ENCODE peak calls at places on chromosome 6, in six cellular contexts. One of them, this sample, is unnamed.
A peak's percentile ranks its signal among the peaks of the same experiment; 100 is the strongest.

GRCh38 chr6:109791301-109791700 is 100.2 kb downstream of the FIG4 start:
- DNase-seq in ovary: no peak
- DNase-seq in pancreas: no peak
- DNase-seq in heart right ventricle: no peak
- DNase-seq in IMR-90: peak; percentile 33
- DNase-seq in fibroblast of lung: peak; percentile 69
- DNase-seq in this sample: no peak

GRCh38 chr6:105162377-105162776 is 17.4 kb downstream of the POPDC3 start:
- DNase-seq in ovary: no peak
- DNase-seq in fibroblast of lung: no peak
- DNase-seq in heart right ventricle: no peak
- DNase-seq in IMR-90: no peak
- DNase-seq in pancreas: no peak
- DNase-seq in this sample: no peak

GRCh38 chr6:5302995-5303622 is 41.8 kb downstream of the FARS2 start:
- DNase-seq in IMR-90: peak; percentile 5
- DNase-seq in fibroblast of lung: peak; percentile 21
- DNase-seq in ovary: no peak
- DNase-seq in heart right ventricle: peak; percentile 23
- DNase-seq in pancreas: peak; percentile 73
- DNase-seq in this sample: peak; percentile 61

GRCh38 chr6:138044458-138044857 is 62.8 kb downstream of the PERP start:
- DNase-seq in ovary: no peak
- DNase-seq in IMR-90: peak; percentile 17
- DNase-seq in heart right ventricle: no peak
- DNase-seq in fibroblast of lung: peak; percentile 15
- DNase-seq in pancreas: no peak
- DNase-seq in this sample: no peak

GRCh38 chr6:79373880-79374279 is 139.4 kb upstream of the HMGN3 start:
- DNase-seq in pancreas: no peak
- DNase-seq in ovary: no peak
- DNase-seq in fibroblast of lung: no peak
- DNase-seq in IMR-90: no peak
- DNase-seq in heart right ventricle: no peak
- DNase-seq in this sample: no peak

GRCh38 chr6:17299222-17299621 is 18.1 kb downstream of the RBM24 start:
- DNase-seq in ovary: no peak
- DNase-seq in IMR-90: no peak
- DNase-seq in fibroblast of lung: no peak
- DNase-seq in heart right ventricle: no peak
- DNase-seq in pancreas: no peak
- DNase-seq in this sample: no peak

GRCh38 chr6:22145294-22145693 is 151.5 kb downstream of the PRL start:
- DNase-seq in heart right ventricle: no peak
- DNase-seq in fibroblast of lung: no peak
- DNase-seq in IMR-90: no peak
- DNase-seq in ovary: no peak
- DNase-seq in pancreas: no peak
- DNase-seq in this sample: no peak

GRCh38 chr6:111274593-111275217 is 187.4 kb downstream of the SLC16A10 start:
- DNase-seq in fibroblast of lung: no peak
- DNase-seq in IMR-90: no peak
- DNase-seq in heart right ventricle: no peak
- DNase-seq in pancreas: no peak
- DNase-seq in ovary: no peak
- DNase-seq in this sample: no peak

GRCh38 chr6:159097256-159097655 is 52.5 kb upstream of the TAGAP start:
- DNase-seq in pancreas: no peak
- DNase-seq in IMR-90: no peak
- DNase-seq in ovary: no peak
- DNase-seq in fibroblast of lung: no peak
- DNase-seq in heart right ventricle: no peak
- DNase-seq in this sample: no peak

DNA sequence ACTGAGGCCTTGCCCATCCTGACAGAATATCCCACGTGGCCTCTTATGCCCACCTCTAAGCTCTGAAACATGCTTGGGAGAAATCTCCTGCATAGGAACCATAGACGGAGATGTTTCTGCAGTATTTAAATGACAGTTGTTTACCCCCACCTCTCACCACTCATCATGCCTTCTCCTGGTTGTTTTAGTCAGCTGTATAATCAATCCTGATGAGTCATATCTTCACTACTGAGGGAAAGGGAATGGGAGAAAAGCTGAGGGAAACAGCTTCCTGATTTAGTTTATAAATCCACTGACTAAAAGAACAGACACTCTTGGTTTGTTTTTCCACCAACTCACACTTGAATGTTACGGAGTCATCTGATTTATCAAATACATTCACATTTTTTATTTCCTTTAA is 113.2 kb upstream of the TENT5A start:
- DNase-seq in heart right ventricle: no peak
- DNase-seq in IMR-90: peak; percentile 92
- DNase-seq in fibroblast of lung: peak; percentile 86
- DNase-seq in pancreas: no peak
- DNase-seq in ovary: no peak
- DNase-seq in this sample: no peak
- TF ChIP-seq CTCF in heart right ventricle: no peak
- TF ChIP-seq CTCF in IMR-90: no peak
- TF ChIP-seq CTCF in fibroblast of lung: no peak
- TF ChIP-seq CTCF in pancreas: no peak
- TF ChIP-seq CTCF in ovary: no peak
- TF ChIP-seq CTCF in this sample: no peak

DNA sequence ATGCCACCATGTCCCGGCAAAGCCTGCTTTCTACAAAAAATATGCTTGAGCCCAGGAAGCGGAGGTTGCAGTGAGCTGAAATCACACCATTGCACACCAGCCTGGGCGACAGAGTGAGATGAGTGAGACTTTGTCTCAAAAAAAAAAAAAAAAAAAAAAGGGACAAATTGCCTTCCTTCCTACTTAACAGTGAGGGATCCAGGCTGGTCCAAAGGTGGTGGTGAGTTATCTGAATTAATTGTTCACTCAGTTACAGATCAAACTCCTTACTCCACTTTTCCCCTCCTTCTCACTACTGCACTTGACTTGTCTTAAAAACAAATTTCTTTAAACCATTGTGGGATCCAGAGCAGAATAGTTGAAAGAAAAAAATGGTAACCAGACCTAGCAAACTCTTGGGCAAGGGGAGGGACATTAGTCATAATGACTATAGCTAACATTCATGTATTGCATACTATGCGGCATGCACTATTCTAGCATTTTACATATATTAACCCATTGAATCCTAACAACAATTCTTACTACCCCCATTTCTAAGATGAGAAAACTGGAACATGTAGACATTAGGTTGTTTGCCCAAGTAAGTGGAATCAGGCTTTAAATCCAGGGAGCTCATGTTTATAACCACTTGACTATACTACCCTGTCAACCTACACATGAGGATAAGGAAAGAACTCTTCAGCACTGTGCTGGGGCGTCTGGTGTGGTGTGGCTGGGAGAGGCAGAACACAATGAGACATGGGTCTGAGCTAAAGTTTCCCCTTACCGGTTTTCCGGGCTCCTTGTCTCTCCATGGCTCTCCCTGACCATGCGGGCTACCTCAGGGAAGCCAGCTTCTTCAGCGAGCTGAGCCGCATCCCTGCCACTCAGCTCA is 1.5 kb downstream of the GPANK1 start:
- DNase-seq in ovary: no peak
- DNase-seq in fibroblast of lung: peak; percentile 23
- DNase-seq in pancreas: no peak
- DNase-seq in heart right ventricle: no peak
- DNase-seq in IMR-90: peak; percentile 70
- DNase-seq in this sample: no peak
- H3K4me3 ChIP-seq in ovary: peak overlapping the region; percentile 78
- H3K4me3 ChIP-seq in fibroblast of lung: peak overlapping the region; percentile 82
- H3K4me3 ChIP-seq in pancreas: no peak overlapping the region
- H3K4me3 ChIP-seq in heart right ventricle: peak overlapping the region; percentile 98
- H3K4me3 ChIP-seq in IMR-90: peak overlapping the region; percentile 74
- H3K4me3 ChIP-seq in this sample: peak overlapping the region; percentile 92

DNA sequence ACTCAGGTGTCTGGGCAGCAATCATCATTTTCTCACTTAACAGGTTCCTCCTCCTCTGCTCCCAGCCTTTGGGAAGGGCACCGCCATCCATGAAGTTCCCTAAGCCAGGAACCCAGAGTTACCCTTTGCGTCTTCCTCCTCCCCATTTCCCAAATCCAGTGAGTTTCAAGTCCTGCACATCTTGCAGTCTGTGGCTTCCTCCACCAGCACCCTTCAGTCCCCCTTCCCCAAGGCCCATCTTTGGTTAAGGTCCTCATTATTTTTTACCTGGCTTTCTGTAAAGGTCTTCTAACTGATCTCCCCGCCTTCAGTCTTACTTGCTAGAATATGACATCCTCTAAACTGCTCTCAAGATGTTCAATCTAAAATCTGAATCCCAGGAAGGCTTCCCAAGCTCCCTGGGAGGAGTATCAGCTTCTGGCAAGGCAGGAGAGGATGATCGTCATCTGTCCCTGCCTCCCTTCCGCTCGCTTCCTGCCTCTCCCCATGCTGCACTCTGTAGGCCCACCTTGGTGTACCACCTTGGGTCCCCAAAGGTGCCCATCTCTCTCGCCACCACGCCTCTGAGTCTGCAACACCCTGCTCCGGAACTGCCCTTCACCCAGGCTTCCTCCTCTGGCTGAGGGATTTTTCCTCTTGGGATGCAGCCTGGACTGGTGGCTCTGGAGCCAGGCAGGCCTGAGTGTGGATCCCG is 11.4 kb upstream of the DUSP22 start:
- DNase-seq in IMR-90: no peak
- DNase-seq in heart right ventricle: no peak
- DNase-seq in pancreas: no peak
- DNase-seq in ovary: no peak
- DNase-seq in fibroblast of lung: no peak
- DNase-seq in this sample: no peak
- H3K27me3 ChIP-seq in IMR-90: peaks cover 22% of the 10 kb centered on the region
- H3K27me3 ChIP-seq in heart right ventricle: no peaks in the 10 kb centered on the region
- H3K27me3 ChIP-seq in pancreas: no peaks in the 10 kb centered on the region
- H3K27me3 ChIP-seq in ovary: no peaks in the 10 kb centered on the region
- H3K27me3 ChIP-seq in fibroblast of lung: peaks cover 2% of the 10 kb centered on the region
- H3K27me3 ChIP-seq in this sample: no peaks in the 10 kb centered on the region

DNA sequence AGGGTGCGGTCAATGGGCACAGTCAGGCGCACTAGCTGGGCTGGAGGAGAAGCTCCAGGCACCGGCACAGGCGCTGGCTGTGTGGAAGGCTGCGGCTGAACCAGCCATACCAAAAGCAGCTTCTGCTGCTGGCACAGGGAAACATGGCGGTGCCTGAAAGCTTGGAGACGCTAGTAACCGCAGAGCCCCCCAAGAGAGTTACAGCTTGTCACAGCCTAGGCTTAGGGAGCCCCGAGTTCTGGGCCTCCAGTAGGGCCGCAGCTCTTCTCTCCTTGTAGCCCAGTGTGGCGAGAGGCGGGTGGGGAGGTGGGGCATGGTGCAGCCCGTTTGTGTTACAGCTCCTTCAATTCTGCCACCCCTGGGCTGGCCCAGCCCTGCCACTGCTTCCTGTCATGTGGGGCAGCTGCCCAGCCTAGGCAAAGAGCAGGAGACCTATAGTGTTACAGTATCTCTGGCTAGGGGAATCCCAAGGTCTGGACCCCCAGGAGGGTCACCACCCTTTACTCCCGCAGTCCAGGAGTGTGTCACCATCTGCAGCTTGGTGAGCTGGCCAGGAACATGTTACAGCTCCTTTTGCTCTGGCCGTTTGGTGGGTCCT is 58.6 kb upstream of the MANEA start:
- DNase-seq in IMR-90: no peak
- DNase-seq in heart right ventricle: no peak
- DNase-seq in pancreas: no peak
- DNase-seq in fibroblast of lung: no peak
- DNase-seq in ovary: no peak
- DNase-seq in this sample: no peak
- TF ChIP-seq CTCF in IMR-90: no peak
- TF ChIP-seq CTCF in heart right ventricle: no peak
- TF ChIP-seq CTCF in pancreas: no peak
- TF ChIP-seq CTCF in fibroblast of lung: no peak
- TF ChIP-seq CTCF in ovary: no peak
- TF ChIP-seq CTCF in this sample: no peak

GRCh38 chr6:33421344-33421643 is 1.4 kb downstream of the SYNGAP1 start:
- DNase-seq in IMR-90: no peak
- DNase-seq in ovary: no peak
- DNase-seq in fibroblast of lung: no peak
- DNase-seq in pancreas: no peak
- DNase-seq in heart right ventricle: no peak
- DNase-seq in this sample: no peak
- H3K4me3 ChIP-seq in IMR-90: no peak overlapping the region
- H3K4me3 ChIP-seq in ovary: no peak overlapping the region
- H3K4me3 ChIP-seq in fibroblast of lung: no peak overlapping the region
- H3K4me3 ChIP-seq in pancreas: no peak overlapping the region
- H3K4me3 ChIP-seq in heart right ventricle: no peak overlapping the region
- H3K4me3 ChIP-seq in this sample: no peak overlapping the region

GRCh38 chr6:37694259-37694658 is 3.4 kb downstream of the MDGA1 start:
- DNase-seq in heart right ventricle: no peak
- DNase-seq in pancreas: no peak
- DNase-seq in IMR-90: no peak
- DNase-seq in fibroblast of lung: no peak
- DNase-seq in ovary: no peak
- DNase-seq in this sample: no peak

GRCh38 chr6:37696841-37697735 is 595 bp downstream of the MDGA1 start:
- DNase-seq in pancreas: peak; percentile 23
- DNase-seq in heart right ventricle: no peak
- DNase-seq in IMR-90: no peak
- DNase-seq in fibroblast of lung: peak; percentile 30
- DNase-seq in ovary: peak; percentile 54
- DNase-seq in this sample: peak; percentile 64

GRCh38 chr6:37696220-37696840 is 1.4 kb downstream of the MDGA1 start:
- DNase-seq in IMR-90: peak; percentile 49
- DNase-seq in ovary: peak; percentile 54
- DNase-seq in heart right ventricle: peak; percentile 16
- DNase-seq in fibroblast of lung: peak; percentile 63
- DNase-seq in pancreas: no peak
- DNase-seq in this sample: peak; percentile 55

GRCh38 chr6:37695273-37695672 is 2.4 kb downstream of the MDGA1 start:
- DNase-seq in fibroblast of lung: no peak
- DNase-seq in ovary: no peak
- DNase-seq in heart right ventricle: no peak
- DNase-seq in IMR-90: no peak
- DNase-seq in pancreas: no peak
- DNase-seq in this sample: no peak

GRCh38 chr6:37695857-37696219 is 1.8 kb downstream of the MDGA1 start:
- DNase-seq in IMR-90: peak; percentile 51
- DNase-seq in pancreas: no peak
- DNase-seq in ovary: peak; percentile 46
- DNase-seq in fibroblast of lung: peak; percentile 43
- DNase-seq in heart right ventricle: no peak
- DNase-seq in this sample: no peak
- H3K27me3 ChIP-seq in IMR-90: peaks cover 8% of the 10 kb centered on the region
- H3K27me3 ChIP-seq in pancreas: no peaks in the 10 kb centered on the region
- H3K27me3 ChIP-seq in ovary: no peaks in the 10 kb centered on the region
- H3K27me3 ChIP-seq in fibroblast of lung: no peaks in the 10 kb centered on the region
- H3K27me3 ChIP-seq in heart right ventricle: peaks cover 81% of the 10 kb centered on the region
- H3K27me3 ChIP-seq in this sample: no peaks in the 10 kb centered on the region